ENCODE peak calls at places on chromosomes 5 and 9, in nine cellular contexts. O is RWPE1; B is substantia nigra; C is naive thymus-derived CD4-positive, alpha-beta T cell; G is cardiac muscle cell; E is WERI-Rb-1; Q is HL-60; D is vagina; P is AG04450. K is an unnamed sample.

GRCh38 chr9:113597390-113598241 is 134.1 kb downstream of the RGS3 start:
- DNase-seq in E (no peak), D (no peak), Q (no peak), P (no peak), O (no peak), G (no peak), C (no peak), B (no peak), K (no peak)

GRCh38 chr5:40410231-40410861 is 269.4 kb upstream of the PTGER4 start:
- DNase-seq in E (no peak), C (peak; percentile 23), B (no peak), O (peak; percentile 65), D (no peak), P (no peak), Q (peak; percentile 68), G (no peak), K (no peak)

GRCh38 chr5:109045710-109046109 is 298.0 kb downstream of the FER start:
- DNase-seq in B (no peak), D (no peak), C (no peak), E (no peak), O (no peak), P (no peak), Q (no peak), G (no peak), K (no peak)

GRCh38 chr5:168382421-168382820 is 91.0 kb downstream of the WWC1 start:
- DNase-seq in G (no peak), O (no peak), P (no peak), D (no peak), C (no peak), E (no peak), B (no peak), Q (no peak), K (no peak)

GRCh38 chr5:158390556-158390955 is 531.6 kb upstream of the CLINT1 start:
- DNase-seq in E (no peak), D (no peak), C (no peak), Q (no peak), G (no peak), O (peak; percentile 27), P (no peak), B (no peak), K (no peak)

GRCh38 chr5:103098993-103099392 is 20.9 kb downstream of the GIN1 start:
- DNase-seq in O (no peak), C (no peak), G (no peak), B (no peak), D (no peak), P (no peak), E (no peak), Q (no peak), K (no peak)

GRCh38 chr5:173395257-173395932 is 67.2 kb upstream of the STC2 start:
- DNase-seq in D (no peak), B (no peak), Q (no peak), C (no peak), G (peak; percentile 7), E (no peak), P (peak; percentile 23), O (peak; percentile 43), K (no peak)

GRCh38 chr9:27248702-27249101 is 48.2 kb downstream of the EQTN start:
- DNase-seq in G (no peak), D (no peak), C (no peak), Q (no peak), E (no peak), O (no peak), B (no peak), P (no peak), K (no peak)

GRCh38 chr5:61327761-61328753 is 4.0 kb upstream of the ZSWIM6 start:
- DNase-seq in P (peak; percentile 61), B (no peak), D (no peak), G (no peak), Q (no peak), E (no peak), O (peak; percentile 58), C (no peak), K (no peak)

GRCh38 chr9:107856633-107857032 is 367.1 kb upstream of the KLF4 start:
- DNase-seq in D (no peak), C (no peak), B (no peak), Q (no peak), G (no peak), P (no peak), O (no peak), E (no peak), K (no peak)

GRCh38 chr5:97009212-97009898 is 73.5 kb downstream of the LNPEP start:
- DNase-seq in D (no peak), P (no peak), B (no peak), G (peak; percentile 4), O (no peak), C (no peak), Q (peak; percentile 27), E (no peak), K (no peak)

GRCh38 chr9:29640507-29640906 is 2067.2 kb upstream of the C9orf72 start:
- DNase-seq in O (no peak), G (no peak), B (no peak), E (no peak), C (no peak), P (no peak), Q (no peak), D (no peak), K (no peak)

GRCh38 chr5:168649306-168649705 is 70.1 kb upstream of the PANK3 start:
- DNase-seq in E (no peak), D (no peak), C (no peak), O (no peak), Q (no peak), G (no peak), P (no peak), B (no peak), K (no peak)

GRCh38 chr9:123617286-123617685 is 261.3 kb downstream of the CRB2 start:
- DNase-seq in Q (no peak), E (no peak), P (no peak), C (no peak), G (no peak), D (no peak), B (no peak), O (no peak), K (no peak)

DNA sequence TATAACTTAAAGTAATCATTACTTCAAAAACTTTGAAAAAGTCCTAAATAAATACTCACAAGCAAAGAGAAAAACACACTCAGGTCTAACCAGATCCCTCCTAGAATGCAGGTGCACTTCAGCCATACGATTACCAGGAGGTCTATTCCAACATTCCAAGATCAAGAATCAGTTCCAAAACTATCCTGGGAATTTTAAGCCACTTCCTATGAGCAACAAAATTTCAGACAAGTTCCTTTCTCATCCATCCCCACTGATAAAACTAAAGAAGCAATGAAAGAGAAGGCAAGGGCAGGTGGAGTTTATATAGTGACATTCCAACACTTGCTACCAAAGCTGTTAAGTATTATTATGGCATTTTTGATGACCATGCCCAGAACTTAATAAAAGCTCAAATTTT is 29.6 kb downstream of the MLLT3 start:
- DNase-seq in P (no peak), G (no peak), E (no peak), Q (no peak), D (no peak), C (no peak), O (peak; percentile 16), B (no peak), K (no peak)
- H3K27ac ChIP-seq in P (no peak overlapping the region), G (no peak overlapping the region), E (no peak overlapping the region), Q (no peak overlapping the region), D (no peak overlapping the region), C (no peak overlapping the region), O (no peak overlapping the region), B (no peak overlapping the region), K (no peak overlapping the region)

GRCh38 chr5:128409401-128409800 is 128.6 kb downstream of the FBN2 start:
- DNase-seq in E (no peak), G (no peak), C (no peak), P (no peak), O (peak; percentile 76), D (no peak), B (no peak), Q (no peak), K (no peak)
- H3K27ac ChIP-seq in E (no peak overlapping the region), G (peak overlapping the region; percentile 76), C (no peak overlapping the region), P (no peak overlapping the region), O (no peak overlapping the region), D (no peak overlapping the region), B (no peak overlapping the region), Q (no peak overlapping the region), K (peak overlapping the region; percentile 33)

GRCh38 chr5:150544606-150545219 is 36.8 kb downstream of the NDST1 start:
- DNase-seq in P (no peak), B (no peak), C (peak; percentile 27), Q (peak; percentile 38), E (peak; percentile 92), O (peak; percentile 77), D (no peak), G (peak; percentile 88), K (peak; percentile 59)
- H3K27ac ChIP-seq in P (no peak overlapping the region), B (peak overlapping the region; percentile 32), C (no peak overlapping the region), Q (no peak overlapping the region), E (no peak overlapping the region), O (peak overlapping the region; percentile 49), D (no peak overlapping the region), G (no peak overlapping the region), K (no peak overlapping the region)

GRCh38 chr5:119270121-119270565 is 85.7 kb upstream of the TNFAIP8 start:
- DNase-seq in E (no peak), D (no peak), P (no peak), Q (no peak), G (no peak), B (no peak), C (no peak), O (no peak), K (no peak)
- H3K27ac ChIP-seq in E (no peak overlapping the region), D (no peak overlapping the region), P (no peak overlapping the region), Q (peak overlapping the region; percentile 98), G (no peak overlapping the region), B (no peak overlapping the region), C (peak overlapping the region; percentile 85), O (no peak overlapping the region), K (no peak overlapping the region)

GRCh38 chr5:6717247-6717646 is 4.0 kb downstream of the TENT4A start:
- DNase-seq in D (peak; percentile 19), E (no peak), Q (no peak), B (no peak), O (no peak), C (no peak), P (no peak), G (no peak), K (no peak)

GRCh38 chr5:6715758-6716633 is 2.8 kb downstream of the TENT4A start:
- DNase-seq in B (no peak), P (no peak), D (peak; percentile 37), E (no peak), G (no peak), Q (no peak), O (no peak), C (no peak), K (no peak)

GRCh38 chr5:6717687-6718086 is 4.5 kb downstream of the TENT4A start:
- DNase-seq in G (no peak), E (no peak), P (no peak), D (peak; percentile 61), C (no peak), Q (no peak), O (no peak), B (no peak), K (no peak)

GRCh38 chr5:6715271-6715670 is 2.0 kb downstream of the TENT4A start:
- DNase-seq in B (no peak), Q (no peak), P (no peak), C (no peak), O (no peak), E (no peak), D (no peak), G (no peak), K (no peak)

GRCh38 chr5:6716634-6717149 is 3.5 kb downstream of the TENT4A start:
- DNase-seq in Q (no peak), O (no peak), E (no peak), B (no peak), D (peak; percentile 55), G (no peak), C (no peak), P (no peak), K (no peak)
- H3K27ac ChIP-seq in Q (no peak overlapping the region), O (peak overlapping the region; percentile 12), E (no peak overlapping the region), B (no peak overlapping the region), D (no peak overlapping the region), G (no peak overlapping the region), C (no peak overlapping the region), P (no peak overlapping the region), K (no peak overlapping the region)